ENCODE peak calls at places on chromosomes 13 and 19, in six cellular contexts. One of them, this sample, is unnamed.
A peak's percentile ranks its signal among the peaks of the same experiment; 100 is the strongest.

GRCh38 chr19:17743874-17744273 is 7.4 kb upstream of the FCHO1 start:
- DNase-seq in T47D: peak; percentile 21
- DNase-seq in EL: no peak
- DNase-seq in cerebellar nuclear complex: no peak
- DNase-seq in A673: no peak
- DNase-seq in T-helper 1 cell: no peak
- DNase-seq in this sample: no peak

GRCh38 chr13:23928985-23929384 is 31.7 kb upstream of the C1QTNF9B start:
- DNase-seq in cerebellar nuclear complex: no peak
- DNase-seq in A673: peak; percentile 20
- DNase-seq in T-helper 1 cell: no peak
- DNase-seq in T47D: no peak
- DNase-seq in EL: peak; percentile 86
- DNase-seq in this sample: no peak

GRCh38 chr13:46721054-46721453 is 75.9 kb downstream of the ESD start:
- DNase-seq in cerebellar nuclear complex: no peak
- DNase-seq in A673: peak; percentile 71
- DNase-seq in T47D: peak; percentile 51
- DNase-seq in T-helper 1 cell: no peak
- DNase-seq in EL: peak; percentile 49
- DNase-seq in this sample: no peak

GRCh38 chr19:29623726-29624488 is 17.8 kb downstream of the POP4 start:
- DNase-seq in T47D: no peak
- DNase-seq in T-helper 1 cell: no peak
- DNase-seq in A673: no peak
- DNase-seq in EL: no peak
- DNase-seq in cerebellar nuclear complex: no peak
- DNase-seq in this sample: no peak

GRCh38 chr13:23344923-23345322 is 88.6 kb downstream of the SACS start:
- DNase-seq in EL: no peak
- DNase-seq in T47D: no peak
- DNase-seq in T-helper 1 cell: no peak
- DNase-seq in cerebellar nuclear complex: no peak
- DNase-seq in A673: no peak
- DNase-seq in this sample: no peak

GRCh38 chr13:101838305-101838835 is 385.9 kb downstream of the ITGBL1 start:
- DNase-seq in T47D: peak; percentile 13
- DNase-seq in T-helper 1 cell: no peak
- DNase-seq in EL: peak; percentile 21
- DNase-seq in cerebellar nuclear complex: no peak
- DNase-seq in A673: no peak
- DNase-seq in this sample: no peak

GRCh38 chr13:36666482-36667264 is 7.1 kb upstream of the SERTM1 start:
- DNase-seq in T-helper 1 cell: no peak
- DNase-seq in T47D: no peak
- DNase-seq in cerebellar nuclear complex: no peak
- DNase-seq in A673: no peak
- DNase-seq in EL: no peak
- DNase-seq in this sample: no peak

GRCh38 chr19:49954092-49954825 is 6.7 kb downstream of the SIGLEC11 start:
- DNase-seq in T47D: peak; percentile 45
- DNase-seq in cerebellar nuclear complex: no peak
- DNase-seq in EL: no peak
- DNase-seq in T-helper 1 cell: no peak
- DNase-seq in A673: no peak
- DNase-seq in this sample: no peak

GRCh38 chr13:40565282-40566148 is 100.9 kb downstream of the FOXO1 start:
- DNase-seq in T-helper 1 cell: no peak
- DNase-seq in cerebellar nuclear complex: no peak
- DNase-seq in T47D: no peak
- DNase-seq in EL: peak; percentile 38
- DNase-seq in A673: no peak
- DNase-seq in this sample: no peak

GRCh38 chr13:110334256-110334655 is 27.2 kb downstream of the COL4A2 start:
- DNase-seq in T-helper 1 cell: no peak
- DNase-seq in T47D: no peak
- DNase-seq in EL: peak; percentile 75
- DNase-seq in cerebellar nuclear complex: no peak
- DNase-seq in A673: no peak
- DNase-seq in this sample: no peak

GRCh38 chr19:51480590-51480989 is 2.3 kb downstream of the CEACAM18 start:
- DNase-seq in EL: peak; percentile 7
- DNase-seq in T-helper 1 cell: no peak
- DNase-seq in A673: peak; percentile 51
- DNase-seq in cerebellar nuclear complex: no peak
- DNase-seq in T47D: peak; percentile 75
- DNase-seq in this sample: no peak

GRCh38 chr13:79491715-79492114 is 10.8 kb downstream of the NDFIP2 start:
- DNase-seq in cerebellar nuclear complex: no peak
- DNase-seq in T47D: no peak
- DNase-seq in EL: peak; percentile 83
- DNase-seq in A673: no peak
- DNase-seq in T-helper 1 cell: no peak
- DNase-seq in this sample: no peak

GRCh38 chr19:6297202-6297601 is 17.4 kb upstream of the MLLT1 start:
- DNase-seq in cerebellar nuclear complex: no peak
- DNase-seq in T47D: no peak
- DNase-seq in EL: no peak
- DNase-seq in T-helper 1 cell: no peak
- DNase-seq in A673: no peak
- DNase-seq in this sample: no peak

GRCh38 chr13:73810647-73811046 is 323.6 kb downstream of the KLF12 start:
- DNase-seq in A673: no peak
- DNase-seq in T47D: no peak
- DNase-seq in cerebellar nuclear complex: no peak
- DNase-seq in EL: peak; percentile 13
- DNase-seq in T-helper 1 cell: no peak
- DNase-seq in this sample: no peak

GRCh38 chr19:6847828-6848200 is 39.6 kb upstream of the ADGRE1 start:
- DNase-seq in A673: no peak
- DNase-seq in cerebellar nuclear complex: no peak
- DNase-seq in T-helper 1 cell: no peak
- DNase-seq in EL: no peak
- DNase-seq in T47D: no peak
- DNase-seq in this sample: no peak

GRCh38 chr19:46766569-46767317 is 20.5 kb upstream of the STRN4 start:
- DNase-seq in T-helper 1 cell: no peak
- DNase-seq in cerebellar nuclear complex: no peak
- DNase-seq in T47D: no peak
- DNase-seq in EL: peak; percentile 41
- DNase-seq in A673: peak; percentile 62
- DNase-seq in this sample: no peak

GRCh38 chr13:38697628-38698333 is 10.9 kb downstream of the FREM2 start:
- DNase-seq in T47D: peak; percentile 47
- DNase-seq in T-helper 1 cell: no peak
- DNase-seq in A673: peak; percentile 45
- DNase-seq in EL: no peak
- DNase-seq in cerebellar nuclear complex: no peak
- DNase-seq in this sample: no peak

GRCh38 chr13:104586010-104586746 is 1520.0 kb upstream of the SLC10A2 start:
- DNase-seq in A673: no peak
- DNase-seq in EL: peak; percentile 25
- DNase-seq in T-helper 1 cell: no peak
- DNase-seq in T47D: no peak
- DNase-seq in cerebellar nuclear complex: no peak
- DNase-seq in this sample: no peak

GRCh38 chr19:49862411-49863253 is 4.7 kb downstream of the PNKP start:
- DNase-seq in T-helper 1 cell: no peak
- DNase-seq in A673: peak; percentile 66
- DNase-seq in T47D: no peak
- DNase-seq in EL: no peak
- DNase-seq in cerebellar nuclear complex: no peak
- DNase-seq in this sample: no peak

GRCh38 chr19:426725-427445 is 17.9 kb upstream of the C2CD4C start:
- DNase-seq in T-helper 1 cell: no peak
- DNase-seq in A673: no peak
- DNase-seq in EL: no peak
- DNase-seq in cerebellar nuclear complex: no peak
- DNase-seq in T47D: no peak
- DNase-seq in this sample: no peak

GRCh38 chr13:46389985-46390384 is 2.9 kb upstream of the RUBCNL start:
- DNase-seq in A673: peak; percentile 79
- DNase-seq in cerebellar nuclear complex: no peak
- DNase-seq in T47D: no peak
- DNase-seq in EL: no peak
- DNase-seq in T-helper 1 cell: no peak
- DNase-seq in this sample: no peak

GRCh38 chr13:59043016-59043415 is 1120.7 kb downstream of the DIAPH3 start:
- DNase-seq in T-helper 1 cell: no peak
- DNase-seq in EL: no peak
- DNase-seq in A673: peak; percentile 12
- DNase-seq in cerebellar nuclear complex: no peak
- DNase-seq in T47D: no peak
- DNase-seq in this sample: no peak

GRCh38 chr13:112956516-112957294 is 12.3 kb upstream of the MCF2L start:
- DNase-seq in cerebellar nuclear complex: no peak
- DNase-seq in T-helper 1 cell: no peak
- DNase-seq in A673: no peak
- DNase-seq in EL: no peak
- DNase-seq in T47D: no peak
- DNase-seq in this sample: no peak

GRCh38 chr19:4449022-4449825 is 8.4 kb downstream of the UBXN6 start:
- DNase-seq in EL: no peak
- DNase-seq in A673: no peak
- DNase-seq in T-helper 1 cell: no peak
- DNase-seq in cerebellar nuclear complex: peak; percentile 77
- DNase-seq in T47D: no peak
- DNase-seq in this sample: no peak

GRCh38 chr19:2136796-2137195 is 14.6 kb downstream of the AP3D1 start:
- DNase-seq in EL: no peak
- DNase-seq in cerebellar nuclear complex: no peak
- DNase-seq in A673: no peak
- DNase-seq in T-helper 1 cell: no peak
- DNase-seq in T47D: no peak
- DNase-seq in this sample: no peak

GRCh38 chr13:25276748-25277147 is 10.5 kb downstream of the MTMR6 start:
- DNase-seq in T-helper 1 cell: no peak
- DNase-seq in cerebellar nuclear complex: no peak
- DNase-seq in T47D: no peak
- DNase-seq in EL: peak; percentile 29
- DNase-seq in A673: no peak
- DNase-seq in this sample: no peak